ENCODE peak calls at places on chromosomes 2 and 18, in seven cellular contexts. H is IMR-90, A is neuronal stem cell, F is H9, Z is mesendoderm, P is H1, K is trophoblast cell. J is an unnamed sample.

GRCh38 chr2:24315669-24316068 is 44.7 kb downstream of the ITSN2 start:
- DNase-seq in H (no peak), A (no peak), F (no peak), Z (peak; percentile 23), P (no peak), K (no peak), J (no peak)

GRCh38 chr2:28247326-28247725 is 145.3 kb upstream of the FOSL2 start:
- DNase-seq in H (no peak), A (no peak), F (no peak), Z (peak; percentile 25), P (no peak), K (no peak), J (no peak)

GRCh38 chr2:27171351-27171848 is 22.6 kb downstream of the TCF23 start:
- DNase-seq in H (no peak), A (no peak), F (no peak), Z (no peak), P (no peak), K (peak; percentile 43), J (no peak)

GRCh38 chr2:240565267-240566202 is 2.7 kb upstream of the RNPEPL1 start:
- DNase-seq in H (peak; percentile 57), A (no peak), F (peak; percentile 22), Z (no peak), P (no peak), K (peak; percentile 93), J (peak; percentile 92)

GRCh38 chr2:100679211-100679610 is 116.4 kb downstream of the PDCL3 start:
- DNase-seq in H (no peak), A (no peak), F (no peak), Z (no peak), P (no peak), K (no peak), J (no peak)

GRCh38 chr2:1482981-1483380 is 69.7 kb downstream of the TPO start:
- DNase-seq in H (no peak), A (no peak), F (no peak), Z (no peak), P (no peak), K (no peak), J (no peak)

GRCh38 chr2:2644040-2644439 is 313.0 kb upstream of the MYT1L start:
- DNase-seq in H (no peak), A (no peak), F (no peak), Z (no peak), P (no peak), K (no peak), J (no peak)

GRCh38 chr2:215727507-215728503 is 285.5 kb downstream of the MREG start:
- DNase-seq in H (peak; percentile 59), A (no peak), F (no peak), Z (peak; percentile 70), P (no peak), K (no peak), J (peak; percentile 55)

GRCh38 chr2:37167636-37168182 is 10.9 kb upstream of the EIF2AK2 start:
- DNase-seq in H (no peak), A (no peak), F (no peak), Z (no peak), P (no peak), K (peak; percentile 8), J (no peak)

GRCh38 chr18:32455346-32455745 is 15.3 kb downstream of the GAREM1 start:
- DNase-seq in H (no peak), A (no peak), F (no peak), Z (no peak), P (no peak), K (no peak), J (no peak)

GRCh38 chr2:38959938-38960608 is 70.4 kb downstream of the ARHGEF33 start:
- DNase-seq in H (peak; percentile 85), A (peak; percentile 56), F (peak; percentile 85), Z (peak; percentile 92), P (peak; percentile 68), K (peak; percentile 89), J (peak; percentile 77)

GRCh38 chr2:190835303-190835930 is 45.2 kb upstream of the GLS start:
- DNase-seq in H (peak; percentile 89), A (no peak), F (no peak), Z (no peak), P (no peak), K (peak; percentile 57), J (peak; percentile 84)

GRCh38 chr18:36830141-36830495 is 1.2 kb downstream of the KIAA1328 start:
- DNase-seq in H (no peak), A (no peak), F (no peak), Z (no peak), P (no peak), K (no peak), J (no peak)

GRCh38 chr2:199488772-199489400 is 31.1 kb upstream of the SATB2 start:
- DNase-seq in H (peak; percentile 59), A (peak; percentile 57), F (peak; percentile 82), Z (peak; percentile 85), P (no peak), K (peak; percentile 14), J (peak; percentile 53)

GRCh38 chr2:212939777-212940531 is 211.5 kb downstream of the IKZF2 start:
- DNase-seq in H (no peak), A (no peak), F (peak; percentile 34), Z (peak; percentile 50), P (no peak), K (no peak), J (no peak)

GRCh38 chr2:94874277-94874997 is 3.2 kb downstream of the TEKT4 start:
- DNase-seq in H (peak; percentile 6), A (peak; percentile 65), F (peak; percentile 51), Z (peak; percentile 73), P (no peak), K (peak; percentile 14), J (no peak)

GRCh38 chr2:238147791-238148190 is 9.3 kb downstream of the KLHL30 start:
- DNase-seq in H (no peak), A (no peak), F (no peak), Z (no peak), P (no peak), K (no peak), J (no peak)

GRCh38 chr2:71385008-71385407 is 53.4 kb downstream of the ZNF638 start:
- DNase-seq in H (peak; percentile 92), A (no peak), F (no peak), Z (no peak), P (no peak), K (no peak), J (peak; percentile 79)

GRCh38 chr2:39141346-39142011 is 20.6 kb upstream of the SOS1 start:
- DNase-seq in H (no peak), A (no peak), F (no peak), Z (peak; percentile 28), P (no peak), K (no peak), J (no peak)

GRCh38 chr18:4074647-4075046 is 380.5 kb downstream of the DLGAP1 start:
- DNase-seq in H (peak; percentile 26), A (no peak), F (no peak), Z (no peak), P (no peak), K (no peak), J (no peak)

GRCh38 chr18:13589316-13589715 is 137.0 kb downstream of the FAM210A start:
- DNase-seq in H (no peak), A (no peak), F (no peak), Z (no peak), P (no peak), K (no peak), J (no peak)

GRCh38 chr2:191384829-191385228 is 139.6 kb downstream of the MYO1B start:
- DNase-seq in H (peak; percentile 15), A (no peak), F (no peak), Z (no peak), P (no peak), K (no peak), J (no peak)

GRCh38 chr18:519019-519879 is 18.7 kb upstream of the COLEC12 start:
- DNase-seq in H (peak; percentile 80), A (no peak), F (no peak), Z (peak; percentile 43), P (no peak), K (no peak), J (peak; percentile 83)

GRCh38 chr18:25561923-25562322 is 210.0 kb upstream of the ZNF521 start:
- DNase-seq in H (peak; percentile 33), A (peak; percentile 11), F (no peak), Z (peak; percentile 44), P (no peak), K (peak; percentile 5), J (peak; percentile 28)

GRCh38 chr2:137910641-137911040 is 53.6 kb upstream of the HNMT start:
- DNase-seq in H (peak; percentile 20), A (peak; percentile 14), F (no peak), Z (peak; percentile 19), P (no peak), K (no peak), J (peak; percentile 43)

GRCh38 chr2:222878877-222879601 is 18.2 kb downstream of the ACSL3 start:
- DNase-seq in H (peak; percentile 84), A (no peak), F (no peak), Z (no peak), P (no peak), K (peak; percentile 84), J (peak; percentile 56)

DNA sequence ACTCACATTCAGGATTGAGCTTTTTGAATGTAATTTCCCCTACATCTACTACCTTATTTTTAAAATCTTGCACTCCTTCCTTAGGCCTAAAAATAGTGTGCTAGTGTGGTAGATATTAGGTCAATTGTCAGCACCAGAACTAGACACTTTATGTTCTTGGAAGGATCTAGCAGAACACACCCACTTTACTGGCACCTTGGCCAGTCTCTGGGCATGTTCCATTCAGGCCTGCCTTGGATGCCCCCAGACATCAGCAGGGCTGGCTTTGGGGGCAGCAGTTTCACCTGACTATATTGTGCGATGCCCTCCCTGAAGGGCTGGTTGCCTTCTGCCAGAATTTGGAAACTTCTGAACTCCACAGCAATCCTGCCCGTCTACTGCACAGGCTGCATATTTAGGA is 15.3 kb upstream of the NFE2L2 start:
- DNase-seq in H (no peak), A (no peak), F (no peak), Z (no peak), P (no peak), K (no peak), J (no peak)
- H3K4ac ChIP-seq in H (no peak overlapping the region), A (no peak overlapping the region), F (no peak overlapping the region), Z (no peak overlapping the region), P (no peak overlapping the region), K (no peak overlapping the region), J (no peak overlapping the region)

GRCh38 chr2:135311962-135312361 is 219.1 kb downstream of the ZRANB3 start:
- DNase-seq in H (no peak), A (no peak), F (no peak), Z (no peak), P (no peak), K (no peak), J (no peak)

GRCh38 chr2:135317375-135317774 is 213.6 kb downstream of the ZRANB3 start:
- DNase-seq in H (no peak), A (no peak), F (no peak), Z (no peak), P (no peak), K (no peak), J (no peak)
- H3K4ac ChIP-seq in H (no peak overlapping the region), A (no peak overlapping the region), F (no peak overlapping the region), Z (no peak overlapping the region), P (no peak overlapping the region), K (no peak overlapping the region), J (no peak overlapping the region)

GRCh38 chr2:114346658-114347057 is 95.8 kb upstream of the DPP10 start:
- DNase-seq in H (no peak), A (no peak), F (no peak), Z (no peak), P (no peak), K (no peak), J (no peak)
- H3K4ac ChIP-seq in H (no peak overlapping the region), A (no peak overlapping the region), F (no peak overlapping the region), Z (no peak overlapping the region), P (no peak overlapping the region), K (no peak overlapping the region), J (no peak overlapping the region)

DNA sequence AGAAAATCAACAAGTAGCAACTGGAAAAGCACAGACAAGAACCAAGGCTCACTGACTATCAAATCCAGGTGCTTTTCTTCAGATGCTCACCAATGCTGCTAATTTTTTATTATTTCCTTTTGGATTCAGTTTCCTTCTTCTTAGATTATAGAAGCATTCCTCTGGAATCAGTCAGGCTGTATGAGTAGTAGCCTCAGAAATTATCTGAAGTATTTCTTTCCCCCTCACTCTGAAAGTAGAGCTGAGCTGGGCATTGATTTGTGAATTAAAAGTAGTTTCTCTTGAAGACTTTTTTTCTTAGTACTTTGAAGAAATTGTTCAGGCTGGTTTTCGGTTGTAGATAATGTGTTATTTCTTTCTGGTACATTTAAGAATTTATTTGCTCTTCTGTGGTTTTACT is 273.7 kb downstream of the NOL4 start:
- DNase-seq in H (peak; percentile 14), A (no peak), F (no peak), Z (no peak), P (no peak), K (no peak), J (no peak)
- H3K4ac ChIP-seq in H (no peak overlapping the region), A (no peak overlapping the region), F (no peak overlapping the region), Z (no peak overlapping the region), P (no peak overlapping the region), K (no peak overlapping the region), J (no peak overlapping the region)